ENCODE peak calls at places on chromosomes 3 and 15, in six cellular contexts. L is RWPE2, I is stomach, M is OCI-LY7, R is fibroblast of lung, P is cardiac muscle cell. G is an unnamed sample. For H3K4me1, the result is how much of the 10 kb centered on the place peaks cover.

GRCh38 chr15:97114900-97115763 is 784.6 kb downstream of the NR2F2 start:
- DNase-seq in R (no peak), P (peak), L (no peak), I (no peak), M (no peak), G (no peak)

GRCh38 chr3:171696805-171697204 is 113.5 kb downstream of the PLD1 start:
- DNase-seq in I (no peak), R (no peak), P (no peak), L (no peak), M (no peak), G (no peak)

GRCh38 chr3:151750678-151751077 is 17.0 kb downstream of the AADACL2 start:
- DNase-seq in L (no peak), M (no peak), I (no peak), P (no peak), R (no peak), G (no peak)

GRCh38 chr3:185630182-185630622 is 44.1 kb downstream of the SENP2 start:
- DNase-seq in M (no peak), I (peak), P (no peak), R (peak), L (no peak), G (no peak)

GRCh38 chr15:41928100-41928499 is 34.2 kb upstream of the SPTBN5 start:
- DNase-seq in I (no peak), R (no peak), P (no peak), L (no peak), M (no peak), G (no peak)

GRCh38 chr3:535566-536416 is 339.2 kb downstream of the CHL1 start:
- DNase-seq in R (peak), P (peak), M (no peak), I (no peak), L (no peak), G (no peak)

GRCh38 chr3:127448161-127448561 is 142.4 kb downstream of the TPRA1 start:
- DNase-seq in I (peak), R (no peak), L (peak), M (no peak), P (no peak), G (no peak)

GRCh38 chr3:27696906-27697305 is 25.2 kb downstream of the EOMES start:
- DNase-seq in L (no peak), P (no peak), M (no peak), I (no peak), R (no peak), G (no peak)

GRCh38 chr3:186920301-186920700 is 10.0 kb upstream of the ST6GAL1 start:
- DNase-seq in P (no peak), M (no peak), R (no peak), L (no peak), I (no peak), G (no peak)

GRCh38 chr3:86624192-86624591 is 366.8 kb downstream of the VGLL3 start:
- DNase-seq in M (no peak), R (no peak), I (no peak), L (no peak), P (no peak), G (no peak)

GRCh38 chr3:155262295-155262694 is 31.2 kb downstream of the STRIT1 start:
- DNase-seq in L (no peak), I (no peak), R (no peak), P (no peak), M (no peak), G (no peak)

GRCh38 chr15:89665449-89666146 is 10.3 kb upstream of the KIF7 start:
- DNase-seq in P (peak), I (peak), R (peak), L (no peak), M (no peak), G (no peak)

GRCh38 chr3:140760324-140761075 is 82.6 kb downstream of the TRIM42 start:
- DNase-seq in L (no peak), P (no peak), M (no peak), I (no peak), R (no peak), G (no peak)

GRCh38 chr3:139935866-139936817 is 1.2 kb downstream of the CLSTN2 start:
- DNase-seq in R (peak), I (peak), P (peak), M (no peak), L (no peak), G (no peak)

GRCh38 chr3:195352895-195353488 is 82.0 kb upstream of the XXYLT1 start:
- DNase-seq in R (peak), P (no peak), M (no peak), L (no peak), I (no peak), G (no peak)

GRCh38 chr3:69367586-69367985 is 18.3 kb downstream of the FRMD4B start:
- DNase-seq in L (no peak), I (no peak), M (no peak), P (no peak), R (no peak), G (no peak)

GRCh38 chr3:11074441-11074840 is 79.9 kb upstream of the HRH1 start:
- DNase-seq in L (no peak), I (no peak), P (no peak), R (no peak), M (no peak), G (no peak)

GRCh38 chr3:141556034-141556433 is 69.2 kb downstream of the RASA2 start:
- DNase-seq in L (no peak), R (no peak), P (no peak), M (no peak), I (no peak), G (no peak)

GRCh38 chr15:65209701-65210643 is 1.3 kb downstream of the CILP start:
- DNase-seq in L (no peak), P (no peak), I (no peak), M (no peak), R (peak), G (no peak)

GRCh38 chr3:155778441-155778840 is 27.6 kb downstream of the C3orf33 start:
- DNase-seq in M (no peak), L (no peak), P (no peak), I (no peak), R (no peak), G (no peak)

GRCh38 chr3:13530241-13531009 is 18.5 kb upstream of the FBLN2 start:
- DNase-seq in P (no peak), L (no peak), R (no peak), I (no peak), M (no peak), G (no peak)

GRCh38 chr15:97961067-97961954 is 808 bp downstream of the ARRDC4 start:
- DNase-seq in L (no peak), P (peak), I (peak), M (no peak), R (peak), G (no peak)

DNA sequence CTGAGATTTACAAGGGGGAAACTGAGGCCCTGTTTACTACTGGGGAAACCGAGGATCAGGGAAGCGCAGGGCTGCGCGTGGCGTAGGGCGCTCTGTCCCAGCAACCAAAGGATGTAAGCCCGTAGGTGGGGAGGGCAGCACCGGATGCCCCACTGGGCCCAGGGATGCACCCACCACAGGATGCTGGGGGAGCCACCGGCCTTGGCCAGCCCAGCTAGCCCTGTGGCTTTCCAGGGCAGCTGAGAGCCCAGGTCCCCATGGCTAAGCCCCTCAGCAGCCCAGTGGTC is 33.4 kb downstream of the RPN1 start:
- DNase-seq in L (no peak), P (no peak), R (no peak), I (no peak), M (no peak), G (no peak)
- H3K27ac ChIP-seq in L (peak), P (no peak), R (peak), I (peak), M (peak), G (peak)

GRCh38 chr3:112653209-112653871 is 12.4 kb upstream of the CCDC80 start:
- DNase-seq in L (peak), M (no peak), R (peak), I (no peak), P (no peak), G (no peak)
- H3K4me1 ChIP-seq in L (half or more), M (under half), R (under half), I (under half), P (under half), G (under half)

GRCh38 chr3:49132437-49133225 is at the start of gene LAMB2:
- DNase-seq in M (no peak), P (peak), R (peak), I (peak), L (no peak), G (no peak)

GRCh38 chr3:49133226-49133951 is 539 bp upstream of the LAMB2 start:
- DNase-seq in L (no peak), P (peak), R (peak), M (no peak), I (peak), G (no peak)

GRCh38 chr3:49131576-49131975 is 1.3 kb downstream of the LAMB2 start:
- DNase-seq in L (no peak), P (no peak), M (no peak), R (no peak), I (no peak), G (no peak)

GRCh38 chr3:49131040-49131439 is 1.8 kb downstream of the LAMB2 start:
- DNase-seq in R (no peak), P (no peak), L (no peak), M (no peak), I (no peak), G (no peak)

DNA sequence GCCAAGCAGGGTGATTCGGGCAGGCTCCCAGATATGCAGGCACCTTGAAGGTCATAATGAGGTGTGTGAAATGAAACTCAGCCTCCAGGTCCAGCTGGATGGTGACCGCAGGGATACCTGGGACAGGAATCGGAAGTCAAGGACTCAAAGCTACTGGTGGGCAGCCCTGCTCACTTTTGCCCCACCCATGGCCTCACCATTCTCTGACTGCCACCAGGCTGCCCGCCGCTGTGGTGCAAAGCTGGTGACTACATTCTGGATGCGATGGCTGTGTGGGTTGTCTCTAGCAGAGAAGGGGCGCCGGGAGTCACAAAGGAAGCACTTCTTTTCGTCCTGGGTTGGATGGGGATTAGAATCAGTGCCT is 795 bp downstream of the LAMB2 start:
- DNase-seq in M (no peak), L (no peak), P (no peak), R (no peak), I (no peak), G (no peak)
- H3K27ac ChIP-seq in M (no peak), L (no peak), P (peak), R (peak), I (peak), G (no peak)

DNA sequence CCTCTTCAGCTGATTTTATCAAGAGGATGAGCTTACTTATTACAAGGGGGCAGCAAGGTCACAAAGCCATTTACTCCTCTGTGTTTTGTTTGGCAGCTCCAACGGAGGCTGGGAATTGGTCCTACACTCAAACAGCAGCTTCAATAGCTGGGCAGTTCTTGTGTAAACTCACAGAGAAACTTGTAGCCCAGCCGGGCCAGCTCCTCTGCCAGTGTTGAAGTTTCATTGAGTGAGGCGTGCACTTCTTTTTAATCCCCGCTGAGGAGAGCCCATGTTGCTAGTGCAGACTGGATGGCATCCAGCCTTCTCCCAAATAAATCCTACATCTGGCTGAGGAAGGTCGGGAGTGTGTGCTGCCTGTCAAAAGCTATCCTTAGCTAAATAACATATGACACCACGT is 59.5 kb downstream of the BFSP2 start:
- DNase-seq in L (no peak), R (peak), P (no peak), M (no peak), I (peak), G (no peak)
- H3K4me1 ChIP-seq in L (under half), R (under half), P (under half), M (under half), I (under half), G (under half)

GRCh38 chr3:45664558-45664957 is 24.6 kb upstream of the SACM1L start:
- DNase-seq in L (no peak), P (no peak), I (peak), M (peak), R (no peak), G (peak)
- H3K27ac ChIP-seq in L (no peak), P (no peak), I (peak), M (no peak), R (peak), G (peak)

DNA sequence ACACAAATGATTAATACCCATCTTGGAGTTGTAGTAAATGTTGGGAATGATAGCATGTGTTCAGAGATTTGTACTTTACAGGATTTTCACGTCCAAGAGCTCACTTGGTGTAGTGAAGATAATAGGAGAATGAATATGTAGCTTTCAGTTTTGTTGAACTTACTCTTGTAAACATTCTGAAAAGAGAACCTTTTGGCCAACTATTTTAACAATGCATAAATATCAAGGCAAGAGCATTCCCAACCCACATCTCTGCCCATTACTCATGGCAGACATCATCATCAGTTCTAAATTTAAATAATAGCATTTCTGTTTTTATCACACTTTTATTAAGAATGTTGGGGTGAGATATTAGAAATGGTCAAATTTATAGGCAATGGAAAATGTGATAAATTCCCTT is 465.2 kb upstream of the TPRG1 start:
- DNase-seq in R (no peak), L (no peak), P (no peak), M (no peak), I (no peak), G (no peak)
- H3K4me1 ChIP-seq in R (under half), L (under half), P (under half), M (under half), I (under half), G (under half)

GRCh38 chr3:48067271-48067670 is 51.1 kb upstream of the MAP4 start:
- DNase-seq in M (no peak), R (no peak), P (no peak), L (no peak), I (no peak), G (no peak)
- H3K27ac ChIP-seq in M (no peak), R (no peak), P (no peak), L (no peak), I (no peak), G (no peak)